ENCODE peak calls at places on chromosomes 11 and 22, in five cellular contexts. One of them, this sample, is unnamed.

GRCh38 chr11:77411238-77411637 is 62.7 kb downstream of the PAK1 start:
- DNase-seq in lower lobe of right lung: peak; percentile 64
- DNase-seq in RWPE1: peak; percentile 13
- DNase-seq in spleen: peak; percentile 88
- DNase-seq in endothelial cell: peak; percentile 11
- DNase-seq in this sample: no peak

GRCh38 chr11:70734911-70735310 is 336.6 kb downstream of the CTTN start:
- DNase-seq in lower lobe of right lung: peak; percentile 30
- DNase-seq in endothelial cell: no peak
- DNase-seq in RWPE1: no peak
- DNase-seq in spleen: no peak
- DNase-seq in this sample: no peak

GRCh38 chr11:84408946-84409411 is 1122.8 kb upstream of the CCDC90B start:
- DNase-seq in lower lobe of right lung: no peak
- DNase-seq in spleen: no peak
- DNase-seq in endothelial cell: no peak
- DNase-seq in RWPE1: no peak
- DNase-seq in this sample: no peak

GRCh38 chr11:118290923-118291322 is 13.6 kb upstream of the CD3E start:
- DNase-seq in lower lobe of right lung: no peak
- DNase-seq in RWPE1: peak; percentile 62
- DNase-seq in endothelial cell: peak; percentile 45
- DNase-seq in spleen: no peak
- DNase-seq in this sample: no peak

GRCh38 chr22:43263645-43264514 is 76.9 kb upstream of the TTLL12 start:
- DNase-seq in endothelial cell: no peak
- DNase-seq in lower lobe of right lung: peak; percentile 71
- DNase-seq in RWPE1: peak; percentile 59
- DNase-seq in spleen: peak; percentile 88
- DNase-seq in this sample: no peak

GRCh38 chr11:46414466-46414796 is 22.9 kb upstream of the CHRM4 start:
- DNase-seq in lower lobe of right lung: no peak
- DNase-seq in RWPE1: no peak
- DNase-seq in spleen: no peak
- DNase-seq in endothelial cell: no peak
- DNase-seq in this sample: no peak

GRCh38 chr22:23219787-23220484 is 39.6 kb downstream of the BCR start:
- DNase-seq in lower lobe of right lung: peak; percentile 69
- DNase-seq in endothelial cell: no peak
- DNase-seq in spleen: peak; percentile 89
- DNase-seq in RWPE1: peak; percentile 28
- DNase-seq in this sample: no peak

GRCh38 chr22:28244760-28245159 is 325.7 kb upstream of the PITPNB start:
- DNase-seq in spleen: no peak
- DNase-seq in endothelial cell: no peak
- DNase-seq in lower lobe of right lung: no peak
- DNase-seq in RWPE1: no peak
- DNase-seq in this sample: no peak

GRCh38 chr11:64341851-64342791 is 2.1 kb downstream of the CCDC88B start:
- DNase-seq in lower lobe of right lung: peak; percentile 94
- DNase-seq in RWPE1: peak; percentile 88
- DNase-seq in endothelial cell: peak; percentile 91
- DNase-seq in spleen: peak; percentile 97
- DNase-seq in this sample: peak; percentile 68
- TF ChIP-seq CTCF in lower lobe of right lung: peak; percentile 47
- TF ChIP-seq CTCF in RWPE1: peak; percentile 82
- TF ChIP-seq CTCF in endothelial cell: no peak
- TF ChIP-seq CTCF in spleen: peak; percentile 69
- TF ChIP-seq CTCF in this sample: peak; percentile 49

DNA sequence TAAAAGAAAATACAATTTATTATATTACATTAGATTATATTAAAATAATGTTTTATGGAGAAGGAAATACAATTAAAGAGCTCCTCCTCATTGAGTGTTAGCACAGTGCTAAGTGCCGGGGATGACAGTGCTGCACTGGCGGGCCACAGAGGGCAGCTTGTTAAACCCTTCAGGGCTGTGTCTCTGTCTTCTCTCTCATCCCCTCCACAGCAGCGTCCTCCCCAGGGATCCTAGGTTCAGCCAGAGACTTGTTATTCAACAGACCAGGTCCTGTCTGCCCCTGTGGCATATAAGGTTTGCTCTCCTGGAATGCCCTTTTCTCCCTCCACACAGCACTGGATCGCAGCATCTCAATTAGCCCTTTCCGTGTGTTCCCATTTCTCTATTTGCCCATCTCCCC is 14.2 kb downstream of the THYN1 start:
- DNase-seq in RWPE1: no peak
- DNase-seq in lower lobe of right lung: no peak
- DNase-seq in endothelial cell: no peak
- DNase-seq in spleen: no peak
- DNase-seq in this sample: no peak
- TF ChIP-seq CTCF in RWPE1: no peak
- TF ChIP-seq CTCF in lower lobe of right lung: no peak
- TF ChIP-seq CTCF in endothelial cell: no peak
- TF ChIP-seq CTCF in spleen: no peak
- TF ChIP-seq CTCF in this sample: no peak

GRCh38 chr11:58629857-58630256 is 7.4 kb downstream of the CNTF start:
- DNase-seq in endothelial cell: peak; percentile 18
- DNase-seq in lower lobe of right lung: no peak
- DNase-seq in spleen: no peak
- DNase-seq in RWPE1: peak; percentile 36
- DNase-seq in this sample: no peak
- TF ChIP-seq CTCF in endothelial cell: peak; percentile 13
- TF ChIP-seq CTCF in lower lobe of right lung: peak; percentile 43
- TF ChIP-seq CTCF in spleen: peak; percentile 35
- TF ChIP-seq CTCF in RWPE1: peak; percentile 14
- TF ChIP-seq CTCF in this sample: peak; percentile 55

GRCh38 chr11:124152770-124153407 is 30.3 kb upstream of the OR10D3 start:
- DNase-seq in lower lobe of right lung: no peak
- DNase-seq in endothelial cell: no peak
- DNase-seq in spleen: no peak
- DNase-seq in RWPE1: no peak
- DNase-seq in this sample: no peak
- TF ChIP-seq CTCF in lower lobe of right lung: no peak
- TF ChIP-seq CTCF in endothelial cell: peak; percentile 60
- TF ChIP-seq CTCF in spleen: no peak
- TF ChIP-seq CTCF in RWPE1: no peak
- TF ChIP-seq CTCF in this sample: no peak

DNA sequence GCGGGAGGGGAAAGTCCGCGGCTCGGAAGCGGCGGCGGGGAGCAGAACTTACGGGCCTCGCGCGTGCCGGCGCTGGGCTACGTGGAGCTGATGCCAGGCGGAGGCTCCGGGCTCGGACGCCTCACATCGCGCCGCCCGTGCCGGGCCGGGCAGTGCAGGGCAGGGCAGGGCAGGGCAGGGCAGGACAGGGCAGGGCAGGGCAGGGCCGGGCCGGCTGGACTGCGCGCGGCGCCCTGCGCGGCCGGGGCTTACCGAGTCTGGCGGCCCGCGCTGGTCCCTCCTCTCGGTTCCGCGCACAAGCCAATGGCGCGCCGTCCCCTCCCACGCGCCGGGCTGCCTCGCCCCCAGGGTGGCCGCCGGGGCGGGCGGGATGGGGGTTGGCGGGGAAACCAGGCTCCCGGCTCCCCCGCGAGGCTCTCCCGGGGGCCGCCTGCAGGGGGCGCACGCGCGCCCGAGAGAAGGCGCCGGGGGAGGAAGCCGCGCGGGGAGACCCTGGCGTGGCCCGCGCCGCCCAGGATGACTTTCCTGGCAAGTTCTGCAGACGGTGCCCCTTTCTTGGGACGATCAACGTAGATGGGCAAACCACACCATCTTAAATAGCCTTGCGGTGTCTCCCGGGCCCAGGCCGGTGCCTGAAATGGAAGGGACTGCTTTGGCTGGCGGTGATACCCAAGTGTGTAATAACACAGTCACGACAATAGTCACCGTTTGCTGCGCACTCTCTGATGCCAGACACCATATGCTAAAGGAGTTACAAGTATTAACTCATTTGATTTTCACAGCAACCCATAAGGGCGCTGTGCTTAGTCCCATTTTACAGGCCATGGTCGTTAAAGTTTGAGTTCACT is at the start of gene TP53I11:
- DNase-seq in lower lobe of right lung: peak; percentile 91
- DNase-seq in spleen: peak; percentile 95
- DNase-seq in endothelial cell: peak; percentile 72
- DNase-seq in RWPE1: peak; percentile 41
- DNase-seq in this sample: peak; percentile 67
- TF ChIP-seq CTCF in lower lobe of right lung: peak; percentile 80
- TF ChIP-seq CTCF in spleen: peak; percentile 58
- TF ChIP-seq CTCF in endothelial cell: peak; percentile 97
- TF ChIP-seq CTCF in RWPE1: peak; percentile 83
- TF ChIP-seq CTCF in this sample: peak; percentile 97

GRCh38 chr11:506238-506949 is 648 bp downstream of the RNH1 start:
- DNase-seq in lower lobe of right lung: peak; percentile 99
- DNase-seq in spleen: peak; percentile 99
- DNase-seq in endothelial cell: peak; percentile 99
- DNase-seq in RWPE1: peak; percentile 93
- DNase-seq in this sample: peak; percentile 94
- TF ChIP-seq CTCF in lower lobe of right lung: no peak
- TF ChIP-seq CTCF in spleen: peak; percentile 21
- TF ChIP-seq CTCF in endothelial cell: no peak
- TF ChIP-seq CTCF in RWPE1: no peak
- TF ChIP-seq CTCF in this sample: peak; percentile 30

GRCh38 chr11:3051435-3052108 is 5.7 kb downstream of the CARS1 start:
- DNase-seq in spleen: peak; percentile 29
- DNase-seq in RWPE1: no peak
- DNase-seq in endothelial cell: no peak
- DNase-seq in lower lobe of right lung: no peak
- DNase-seq in this sample: no peak
- TF ChIP-seq CTCF in spleen: no peak
- TF ChIP-seq CTCF in RWPE1: no peak
- TF ChIP-seq CTCF in endothelial cell: no peak
- TF ChIP-seq CTCF in lower lobe of right lung: no peak
- TF ChIP-seq CTCF in this sample: no peak

This sample was measured in progenitor cell of endocrine pancreas.